ENCODE peak calls at places on chromosomes 13 and 19, in seven cellular contexts. M is sciatic nerve, N is amniotic epithelial cell, E is lower leg skin, R is substantia nigra, O is COR-L47, Q is fibroblast of the conjunctiva. B is an unnamed sample.

GRCh38 chr13:113404723-113405471 is 41.0 kb upstream of the GRTP1 start:
- DNase-seq in M (no peak), N (no peak), E (peak), R (no peak), O (peak), Q (no peak), B (no peak)

GRCh38 chr19:39595950-39596349 is 6.4 kb upstream of the LGALS13 start:
- DNase-seq in M (no peak), N (no peak), E (no peak), R (no peak), O (no peak), Q (no peak), B (no peak)

GRCh38 chr19:31339405-31339804 is 9.8 kb downstream of the TSHZ3 start:
- DNase-seq in M (no peak), N (peak), E (no peak), R (no peak), O (no peak), Q (no peak), B (peak)

GRCh38 chr13:30429235-30429634 is 6.9 kb downstream of the UBE2L5 start:
- DNase-seq in M (no peak), N (no peak), E (no peak), R (no peak), O (no peak), Q (no peak), B (no peak)

GRCh38 chr13:113976711-113977684 is 3.1 kb upstream of the C13orf46 start:
- DNase-seq in M (peak), N (peak), E (no peak), R (no peak), O (no peak), Q (no peak), B (no peak)

GRCh38 chr13:103351035-103351828 is 285.0 kb upstream of the SLC10A2 start:
- DNase-seq in M (no peak), N (peak), E (no peak), R (no peak), O (no peak), Q (no peak), B (no peak)

GRCh38 chr19:18208098-18208951 is 4.5 kb upstream of the RAB3A start:
- DNase-seq in M (no peak), N (peak), E (no peak), R (no peak), O (no peak), Q (no peak), B (peak)

GRCh38 chr13:91520952-91521351 is 122.5 kb downstream of the GPC5 start:
- DNase-seq in M (no peak), N (no peak), E (no peak), R (no peak), O (peak), Q (no peak), B (no peak)

GRCh38 chr13:26037302-26037701 is 14.5 kb downstream of the SHISA2 start:
- DNase-seq in M (no peak), N (no peak), E (no peak), R (no peak), O (no peak), Q (no peak), B (peak)

GRCh38 chr13:80469841-80470378 is 129.0 kb upstream of the SPRY2 start:
- DNase-seq in M (peak), N (peak), E (peak), R (no peak), O (no peak), Q (peak), B (no peak)

GRCh38 chr13:30739646-30740642 is 4.6 kb downstream of the ALOX5AP start:
- DNase-seq in M (no peak), N (peak), E (no peak), R (no peak), O (no peak), Q (no peak), B (no peak)

GRCh38 chr19:5624154-5624663 is 1.3 kb downstream of the SAFB start:
- DNase-seq in M (peak), N (peak), E (peak), R (no peak), O (no peak), Q (no peak), B (peak)

GRCh38 chr19:55437410-55437809 is 5.7 kb downstream of the SHISA7 start:
- DNase-seq in M (peak), N (peak), E (no peak), R (no peak), O (no peak), Q (no peak), B (peak)

GRCh38 chr13:50911051-50911690 is 1.6 kb downstream of the RNASEH2B start:
- DNase-seq in M (no peak), N (peak), E (no peak), R (no peak), O (no peak), Q (no peak), B (peak)

GRCh38 chr13:48163066-48163465 is 68.2 kb upstream of the MED4 start:
- DNase-seq in M (no peak), N (no peak), E (no peak), R (no peak), O (no peak), Q (no peak), B (no peak)

GRCh38 chr13:35703061-35703460 is 226.6 kb upstream of the MAB21L1 start:
- DNase-seq in M (no peak), N (no peak), E (no peak), R (no peak), O (no peak), Q (no peak), B (no peak)

GRCh38 chr19:3699741-3700241 is 477 bp downstream of the PIP5K1C start:
- DNase-seq in M (no peak), N (no peak), E (peak), R (no peak), O (no peak), Q (no peak), B (no peak)

GRCh38 chr13:48644141-48644540 is 9.6 kb upstream of the CYSLTR2 start:
- DNase-seq in M (no peak), N (no peak), E (no peak), R (no peak), O (no peak), Q (no peak), B (no peak)

GRCh38 chr19:39187552-39187943 is 9.2 kb upstream of the NCCRP1 start:
- DNase-seq in M (no peak), N (no peak), E (no peak), R (no peak), O (no peak), Q (no peak), B (no peak)

GRCh38 chr13:79427265-79427664 is 21.2 kb upstream of the RBM26 start:
- DNase-seq in M (no peak), N (no peak), E (no peak), R (no peak), O (no peak), Q (no peak), B (no peak)

GRCh38 chr19:35310331-35310730 is 18.4 kb downstream of the MAG start:
- DNase-seq in M (no peak), N (no peak), E (no peak), R (no peak), O (no peak), Q (no peak), B (peak)

GRCh38 chr19:42281175-42282035 is 12.4 kb downstream of the CIC start:
- DNase-seq in M (peak), N (peak), E (peak), R (peak), O (peak), Q (no peak), B (peak)

GRCh38 chr13:96988441-96988840 is 5.8 kb downstream of the OXGR1 start:
- DNase-seq in M (no peak), N (no peak), E (no peak), R (no peak), O (no peak), Q (no peak), B (no peak)

GRCh38 chr13:34545461-34545860 is 396.6 kb upstream of the NBEA start:
- DNase-seq in M (no peak), N (no peak), E (no peak), R (no peak), O (no peak), Q (no peak), B (no peak)

GRCh38 chr19:10334340-10335148 is 1.2 kb upstream of the RAVER1 start:
- DNase-seq in M (peak), N (peak), E (peak), R (peak), O (peak), Q (peak), B (peak)

GRCh38 chr19:2043269-2043641 is 7.8 kb downstream of the MKNK2 start:
- DNase-seq in M (peak), N (no peak), E (peak), R (no peak), O (no peak), Q (no peak), B (no peak)

GRCh38 chr13:98557934-98558630 is 18.8 kb downstream of the STK24 start:
- DNase-seq in M (no peak), N (peak), E (no peak), R (no peak), O (no peak), Q (no peak), B (no peak)

GRCh38 chr13:65907656-65908441 is 1322.3 kb downstream of the PCDH9 start:
- DNase-seq in M (no peak), N (peak), E (no peak), R (no peak), O (no peak), Q (no peak), B (no peak)